ENCODE peak calls at places on chromosome 2, in six cellular contexts. L is H9, O is neuronal stem cell, H is mesendoderm, E is mesenchymal stem cell, C is H1. A is an unnamed sample.

GRCh38 chr2:179428659-179429058 is 164.0 kb upstream of the SESTD1 start:
- DNase-seq in L (no peak), O (no peak), H (peak), E (no peak), C (no peak), A (no peak)

GRCh38 chr2:8535821-8536685 is 145.8 kb upstream of the ID2 start:
- DNase-seq in L (no peak), O (no peak), H (no peak), E (no peak), C (no peak), A (no peak)

GRCh38 chr2:43356774-43357173 is 130.4 kb upstream of the ZFP36L2 start:
- DNase-seq in L (no peak), O (no peak), H (no peak), E (peak), C (no peak), A (peak)

GRCh38 chr2:15939854-15940660 is at the start of gene MYCN:
- DNase-seq in L (peak), O (peak), H (peak), E (peak), C (peak), A (no peak)

GRCh38 chr2:142140434-142140845 is 9.6 kb upstream of the LRP1B start:
- DNase-seq in L (no peak), O (peak), H (peak), E (peak), C (no peak), A (peak)

GRCh38 chr2:54635554-54636152 is 87.8 kb upstream of the EML6 start:
- DNase-seq in L (no peak), O (no peak), H (no peak), E (no peak), C (no peak), A (peak)

GRCh38 chr2:97011977-97012569 is 25.7 kb upstream of the FAM178B start:
- DNase-seq in L (no peak), O (peak), H (peak), E (peak), C (no peak), A (peak)

GRCh38 chr2:219461669-219462068 is 27.0 kb downstream of the SPEG start:
- DNase-seq in L (no peak), O (no peak), H (no peak), E (no peak), C (no peak), A (no peak)

GRCh38 chr2:219001577-219002394 is 8.6 kb upstream of the CRYBA2 start:
- DNase-seq in L (peak), O (no peak), H (peak), E (no peak), C (peak), A (no peak)

GRCh38 chr2:43228782-43229659 is 2.6 kb upstream of the ZFP36L2 start:
- DNase-seq in L (no peak), O (no peak), H (no peak), E (peak), C (no peak), A (no peak)

GRCh38 chr2:47727956-47728355 is 55.0 kb upstream of the MSH6 start:
- DNase-seq in L (no peak), O (no peak), H (peak), E (no peak), C (no peak), A (no peak)

GRCh38 chr2:113012436-113013335 is 7.4 kb downstream of the IL36A start:
- DNase-seq in L (no peak), O (no peak), H (no peak), E (no peak), C (no peak), A (peak)

GRCh38 chr2:26558271-26559043 is 80.5 kb upstream of the OTOF start:
- DNase-seq in L (no peak), O (peak), H (no peak), E (no peak), C (no peak), A (no peak)

GRCh38 chr2:10195278-10196219 is 73.0 kb downstream of the RRM2 start:
- DNase-seq in L (no peak), O (no peak), H (no peak), E (no peak), C (no peak), A (no peak)

GRCh38 chr2:38600242-38600891 is 2.4 kb downstream of the HNRNPLL start:
- DNase-seq in L (no peak), O (no peak), H (peak), E (peak), C (no peak), A (no peak)

GRCh38 chr2:69309336-69310048 is 77.5 kb downstream of the GFPT1 start:
- DNase-seq in L (no peak), O (no peak), H (peak), E (peak), C (no peak), A (peak)

GRCh38 chr2:171522804-171523338 is 597 bp downstream of the CYBRD1 start:
- DNase-seq in L (peak), O (peak), H (no peak), E (no peak), C (no peak), A (no peak)

GRCh38 chr2:62202729-62203128 is 6.8 kb downstream of the B3GNT2 start:
- DNase-seq in L (no peak), O (no peak), H (no peak), E (no peak), C (no peak), A (no peak)

GRCh38 chr2:128775401-128776285 is 457.0 kb upstream of the HS6ST1 start:
- DNase-seq in L (peak), O (no peak), H (no peak), E (no peak), C (peak), A (no peak)

GRCh38 chr2:231207734-231208133 is 9.3 kb downstream of the ARMC9 start:
- DNase-seq in L (no peak), O (no peak), H (no peak), E (no peak), C (no peak), A (no peak)

GRCh38 chr2:797993-798392 is 120.8 kb upstream of the TMEM18 start:
- DNase-seq in L (no peak), O (no peak), H (no peak), E (no peak), C (no peak), A (no peak)

GRCh38 chr2:51013060-51013746 is 18.7 kb downstream of the NRXN1 start:
- DNase-seq in L (peak), O (peak), H (peak), E (no peak), C (no peak), A (peak)

GRCh38 chr2:43576983-43577892 is 18.6 kb downstream of the THADA start:
- DNase-seq in L (no peak), O (peak), H (peak), E (peak), C (no peak), A (peak)

GRCh38 chr2:179107737-179108136 is 57.8 kb upstream of the CCDC141 start:
- DNase-seq in L (no peak), O (no peak), H (no peak), E (peak), C (no peak), A (peak)

GRCh38 chr2:18209934-18210639 is 331.6 kb downstream of the KCNS3 start:
- DNase-seq in L (no peak), O (no peak), H (no peak), E (no peak), C (no peak), A (peak)

GRCh38 chr2:119230630-119231185 is 7.1 kb downstream of the STEAP3 start:
- DNase-seq in L (no peak), O (no peak), H (no peak), E (peak), C (no peak), A (peak)

GRCh38 chr2:66567000-66567399 is 132.1 kb downstream of the MEIS1 start:
- DNase-seq in L (no peak), O (no peak), H (no peak), E (no peak), C (no peak), A (no peak)

GRCh38 chr2:236157366-236157765 is 10.8 kb downstream of the GBX2 start:
- DNase-seq in L (no peak), O (no peak), H (no peak), E (no peak), C (no peak), A (no peak)

GRCh38 chr2:112836695-112837117 is at the start of gene IL1B:
- DNase-seq in L (no peak), O (no peak), H (no peak), E (peak), C (no peak), A (peak)

GRCh38 chr2:227186751-227187150 is 22.3 kb downstream of the COL4A3 start:
- DNase-seq in L (no peak), O (no peak), H (no peak), E (no peak), C (no peak), A (no peak)

GRCh38 chr2:79862756-79863155 is 349.9 kb downstream of the CTNNA2 start:
- DNase-seq in L (no peak), O (no peak), H (no peak), E (no peak), C (no peak), A (no peak)

GRCh38 chr2:85802337-85803103 is 48.7 kb downstream of the ATOH8 start:
- DNase-seq in L (no peak), O (no peak), H (no peak), E (peak), C (no peak), A (peak)

GRCh38 chr2:163595033-163595432 is 140.8 kb downstream of the FIGN start:
- DNase-seq in L (no peak), O (no peak), H (no peak), E (no peak), C (no peak), A (peak)

GRCh38 chr2:193377789-193378188 is 1183.1 kb upstream of the TMEFF2 start:
- DNase-seq in L (no peak), O (no peak), H (no peak), E (no peak), C (no peak), A (no peak)

GRCh38 chr2:112891333-112891950 is 19.5 kb upstream of the IL37 start:
- DNase-seq in L (no peak), O (no peak), H (peak), E (no peak), C (no peak), A (no peak)

GRCh38 chr2:103401621-103402020 is 639.8 kb downstream of the TMEM182 start:
- DNase-seq in L (peak), O (peak), H (peak), E (peak), C (peak), A (no peak)

GRCh38 chr2:232653441-232653840 is 20.0 kb downstream of the EFHD1 start:
- DNase-seq in L (no peak), O (no peak), H (no peak), E (no peak), C (no peak), A (no peak)

GRCh38 chr2:120669121-120669952 is 66.3 kb upstream of the GLI2 start:
- DNase-seq in L (peak), O (no peak), H (peak), E (peak), C (peak), A (peak)

GRCh38 chr2:73215254-73215653 is 1.2 kb downstream of the SMYD5 start:
- DNase-seq in L (no peak), O (no peak), H (no peak), E (no peak), C (no peak), A (no peak)

GRCh38 chr2:73217160-73217559 is 3.1 kb downstream of the SMYD5 start:
- DNase-seq in L (no peak), O (no peak), H (no peak), E (no peak), C (no peak), A (no peak)

GRCh38 chr2:73217826-73218225 is 3.8 kb downstream of the SMYD5 start:
- DNase-seq in L (no peak), O (no peak), H (no peak), E (no peak), C (no peak), A (no peak)

GRCh38 chr2:73214120-73215035 is at the start of gene SMYD5:
- DNase-seq in L (peak), O (peak), H (peak), E (peak), C (peak), A (peak)

GRCh38 chr2:73218298-73218697 is 4.3 kb downstream of the SMYD5 start:
- DNase-seq in L (no peak), O (no peak), H (no peak), E (peak), C (no peak), A (peak)
- H2BK15ac ChIP-seq in L (no peak), O (no peak), H (no peak), E (no peak), C (no peak), A (no peak)

GRCh38 chr2:162016080-162016479 is 57.9 kb downstream of the DPP4 start:
- DNase-seq in L (no peak), O (no peak), H (no peak), E (no peak), C (no peak), A (no peak)

GRCh38 chr2:162013514-162014205 is 60.4 kb downstream of the DPP4 start:
- DNase-seq in L (no peak), O (no peak), H (no peak), E (no peak), C (no peak), A (no peak)

GRCh38 chr2:162012565-162012869 is 61.5 kb downstream of the DPP4 start:
- DNase-seq in L (no peak), O (no peak), H (no peak), E (no peak), C (no peak), A (no peak)

GRCh38 chr2:162017233-162017632 is 56.8 kb downstream of the DPP4 start:
- DNase-seq in L (no peak), O (no peak), H (no peak), E (no peak), C (no peak), A (no peak)

GRCh38 chr2:162014751-162015150 is 59.3 kb downstream of the DPP4 start:
- DNase-seq in L (no peak), O (no peak), H (no peak), E (no peak), C (no peak), A (peak)
- H3K27ac ChIP-seq in L (no peak), O (no peak), H (no peak), E (no peak), C (no peak), A (no peak)

DNA sequence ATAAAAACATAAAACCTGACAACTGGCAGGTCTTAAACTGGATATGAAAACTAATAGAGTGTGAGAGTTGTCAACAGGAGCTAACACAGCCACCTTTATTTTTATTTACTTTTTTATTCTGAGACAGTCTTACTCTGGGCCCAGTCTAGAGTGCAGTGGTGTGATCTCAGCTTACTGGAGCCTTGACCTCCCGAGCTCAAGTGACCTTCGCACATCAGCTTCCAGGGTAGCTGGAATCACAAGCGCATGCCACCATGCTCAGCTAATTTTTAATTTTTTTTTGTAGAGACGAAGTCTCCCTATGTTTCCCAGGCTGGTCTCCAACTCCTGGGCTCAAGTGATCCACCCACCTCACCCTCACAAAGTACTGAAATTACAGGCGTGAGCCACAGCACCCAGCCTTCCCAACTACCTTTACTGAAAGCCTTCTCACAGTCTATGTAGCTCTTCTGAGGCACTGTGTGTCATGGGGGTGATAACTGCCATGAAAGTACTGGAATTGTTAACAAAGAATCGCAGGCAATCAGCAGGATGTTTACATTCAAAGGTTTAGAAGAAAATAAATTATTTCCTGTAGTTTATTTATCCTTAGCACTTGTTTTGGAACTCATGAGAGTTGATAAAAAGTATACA is 24.2 kb downstream of the GDF7 start:
- DNase-seq in L (no peak), O (no peak), H (no peak), E (peak), C (no peak), A (peak)
- H2BK15ac ChIP-seq in L (no peak), O (no peak), H (no peak), E (no peak), C (no peak), A (no peak)

GRCh38 chr2:160194351-160194750 is 5.7 kb downstream of the ITGB6 start:
- DNase-seq in L (no peak), O (no peak), H (no peak), E (no peak), C (no peak), A (no peak)
- H3K27ac ChIP-seq in L (no peak), O (no peak), H (no peak), E (no peak), C (no peak), A (no peak)

DNA sequence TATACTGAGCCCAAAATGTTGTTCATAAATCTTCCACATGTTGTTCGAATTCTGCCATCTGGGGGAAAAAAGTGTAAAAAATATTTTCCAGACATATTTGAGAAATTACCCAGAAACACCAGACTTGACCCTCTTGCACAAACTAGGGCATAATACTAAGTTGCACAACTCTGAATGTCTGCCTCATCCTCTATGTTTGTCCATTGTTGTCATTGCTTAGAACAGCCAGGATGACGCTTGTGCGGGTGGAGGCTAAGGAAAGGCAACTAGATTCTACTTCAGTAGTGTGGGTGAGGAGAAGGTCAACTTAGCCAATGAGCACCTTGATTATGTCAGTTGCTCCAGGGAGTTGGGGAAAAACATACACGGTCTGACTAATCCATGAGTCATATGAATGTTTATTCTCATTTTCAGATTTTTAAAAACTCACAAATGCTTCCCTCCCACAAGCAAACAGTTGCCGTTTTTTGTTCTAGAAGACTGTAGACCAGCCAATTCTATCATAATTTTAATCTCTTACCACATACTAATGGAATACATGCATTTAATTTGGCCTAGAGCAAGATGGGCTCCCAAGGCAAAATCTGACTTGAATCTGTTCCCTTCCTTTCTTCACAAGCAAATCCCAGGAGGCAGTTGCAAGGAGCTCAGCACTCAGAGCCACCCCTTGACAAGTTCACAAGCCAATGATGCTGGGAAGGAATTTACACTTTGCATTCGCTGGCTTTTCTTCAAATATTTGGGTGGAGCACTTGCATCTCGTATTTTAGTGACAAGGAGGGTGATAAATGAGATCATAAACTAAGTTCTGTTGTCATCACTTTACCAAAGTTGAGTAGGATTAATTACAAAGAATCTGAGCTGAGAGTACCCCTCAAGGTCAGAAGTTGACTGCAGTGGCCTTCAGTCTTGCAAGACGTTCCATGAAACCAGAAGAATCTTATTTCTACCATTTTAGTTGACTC is 163.2 kb upstream of the TWIST2 start:
- DNase-seq in L (no peak), O (no peak), H (no peak), E (peak), C (no peak), A (peak)
- H2BK15ac ChIP-seq in L (no peak), O (no peak), H (no peak), E (no peak), C (no peak), A (peak)

DNA sequence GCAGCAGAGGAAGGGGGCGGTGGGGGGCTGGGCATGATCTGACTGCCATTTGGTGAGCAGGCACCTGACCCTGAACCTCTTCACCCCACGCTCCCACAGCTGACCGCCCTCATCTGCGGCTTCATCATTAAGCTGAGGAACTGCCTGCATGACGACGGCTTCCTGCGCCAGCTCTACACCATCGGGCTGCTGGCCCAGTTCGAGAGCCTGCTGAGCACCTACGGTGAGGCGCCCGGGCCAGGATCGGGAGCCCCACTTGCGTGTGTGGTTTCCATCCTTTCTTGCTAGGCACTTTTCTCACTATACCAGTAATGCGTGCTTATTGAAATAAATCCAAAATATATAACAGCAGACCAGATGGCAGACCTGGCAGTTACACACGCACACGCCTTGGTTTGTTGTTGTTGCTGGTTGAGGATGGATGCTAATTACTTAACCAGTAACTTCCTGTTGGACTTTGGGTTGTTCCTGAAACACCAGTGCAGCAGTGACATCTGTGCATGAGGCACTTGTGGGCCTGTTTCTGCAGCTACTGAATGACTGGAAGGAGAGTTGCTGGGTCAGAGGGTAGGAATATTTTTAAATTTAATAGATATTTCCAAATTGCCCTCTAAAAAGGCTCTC is 43.7 kb downstream of the COA5 start:
- DNase-seq in L (no peak), O (no peak), H (no peak), E (no peak), C (no peak), A (no peak)
- H3K27ac ChIP-seq in L (no peak), O (no peak), H (no peak), E (no peak), C (no peak), A (no peak)

DNA sequence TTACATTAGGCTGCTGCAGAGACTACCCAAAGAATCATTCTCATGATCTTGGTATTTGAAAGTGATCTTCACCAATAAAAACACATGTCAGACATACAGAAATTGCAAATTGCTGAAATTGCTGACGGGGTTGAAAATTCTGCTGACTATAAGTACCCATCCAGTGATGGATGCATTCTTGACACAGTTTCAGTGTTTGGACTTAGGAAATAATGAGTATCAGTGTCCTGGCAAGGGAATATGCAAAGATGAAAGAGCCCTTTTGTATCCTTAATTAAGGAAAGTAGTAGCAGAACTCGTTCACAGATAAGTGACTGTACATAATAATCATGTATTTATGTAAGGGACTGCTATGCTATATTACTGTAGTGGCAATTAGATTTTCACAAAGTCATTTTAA is 221.1 kb upstream of the ATP5MC3 start:
- DNase-seq in L (no peak), O (no peak), H (no peak), E (no peak), C (no peak), A (no peak)
- H2BK15ac ChIP-seq in L (no peak), O (no peak), H (no peak), E (no peak), C (no peak), A (no peak)